ENCODE peak calls at places on chromosomes 13 and 19, in six cellular contexts. One of them, this sample, is unnamed.

GRCh38 chr19:8638078-8638619 is 7.7 kb downstream of the NFILZ start:
- DNase-seq in lung: peak
- DNase-seq in PC-3: peak
- DNase-seq in cardiac fibroblast: peak
- DNase-seq in transverse colon: peak
- DNase-seq in AG09309: peak
- DNase-seq in this sample: no peak

GRCh38 chr13:54592201-54592600 is 1563.6 kb downstream of the OLFM4 start:
- DNase-seq in cardiac fibroblast: no peak
- DNase-seq in PC-3: no peak
- DNase-seq in lung: no peak
- DNase-seq in transverse colon: no peak
- DNase-seq in AG09309: no peak
- DNase-seq in this sample: no peak

GRCh38 chr19:38685666-38686529 is 38.4 kb downstream of the ACTN4 start:
- DNase-seq in cardiac fibroblast: peak
- DNase-seq in PC-3: peak
- DNase-seq in transverse colon: no peak
- DNase-seq in AG09309: no peak
- DNase-seq in lung: no peak
- DNase-seq in this sample: no peak

GRCh38 chr19:802888-803561 is 5.8 kb downstream of the PTBP1 start:
- DNase-seq in lung: no peak
- DNase-seq in transverse colon: no peak
- DNase-seq in AG09309: no peak
- DNase-seq in PC-3: no peak
- DNase-seq in cardiac fibroblast: peak
- DNase-seq in this sample: no peak

GRCh38 chr13:108225440-108225839 is 7.2 kb downstream of the ABHD13 start:
- DNase-seq in PC-3: no peak
- DNase-seq in lung: no peak
- DNase-seq in cardiac fibroblast: no peak
- DNase-seq in transverse colon: no peak
- DNase-seq in AG09309: no peak
- DNase-seq in this sample: no peak

GRCh38 chr19:21587549-21587948 is 82.1 kb downstream of the ZNF429 start:
- DNase-seq in transverse colon: no peak
- DNase-seq in lung: no peak
- DNase-seq in cardiac fibroblast: no peak
- DNase-seq in PC-3: no peak
- DNase-seq in AG09309: no peak
- DNase-seq in this sample: no peak

GRCh38 chr13:97781891-97782305 is 171.6 kb upstream of the IPO5 start:
- DNase-seq in AG09309: no peak
- DNase-seq in lung: no peak
- DNase-seq in cardiac fibroblast: peak
- DNase-seq in PC-3: no peak
- DNase-seq in transverse colon: no peak
- DNase-seq in this sample: no peak

GRCh38 chr19:46372901-46373572 is 26.1 kb downstream of the PPP5C start:
- DNase-seq in lung: no peak
- DNase-seq in cardiac fibroblast: peak
- DNase-seq in transverse colon: no peak
- DNase-seq in PC-3: peak
- DNase-seq in AG09309: no peak
- DNase-seq in this sample: no peak

GRCh38 chr19:10033614-10034013 is 20.3 kb downstream of the RDH8 start:
- DNase-seq in AG09309: no peak
- DNase-seq in PC-3: no peak
- DNase-seq in cardiac fibroblast: no peak
- DNase-seq in lung: no peak
- DNase-seq in transverse colon: no peak
- DNase-seq in this sample: no peak

GRCh38 chr19:4031420-4031819 is 23.9 kb downstream of the PIAS4 start:
- DNase-seq in AG09309: no peak
- DNase-seq in cardiac fibroblast: no peak
- DNase-seq in lung: no peak
- DNase-seq in transverse colon: no peak
- DNase-seq in PC-3: no peak
- DNase-seq in this sample: no peak

GRCh38 chr13:71524245-71525002 is 342.6 kb downstream of the DACH1 start:
- DNase-seq in transverse colon: no peak
- DNase-seq in lung: no peak
- DNase-seq in cardiac fibroblast: peak
- DNase-seq in AG09309: no peak
- DNase-seq in PC-3: no peak
- DNase-seq in this sample: no peak

GRCh38 chr13:95485045-95485517 is 67.4 kb upstream of the CLDN10 start:
- DNase-seq in transverse colon: no peak
- DNase-seq in lung: no peak
- DNase-seq in PC-3: peak
- DNase-seq in cardiac fibroblast: peak
- DNase-seq in AG09309: no peak
- DNase-seq in this sample: no peak

GRCh38 chr19:7894612-7895309 is 6.5 kb downstream of the LRRC8E start:
- DNase-seq in transverse colon: peak
- DNase-seq in lung: peak
- DNase-seq in PC-3: peak
- DNase-seq in cardiac fibroblast: no peak
- DNase-seq in AG09309: no peak
- DNase-seq in this sample: no peak

GRCh38 chr13:28429685-28430290 is 65.1 kb downstream of the FLT1 start:
- DNase-seq in cardiac fibroblast: peak
- DNase-seq in transverse colon: peak
- DNase-seq in PC-3: no peak
- DNase-seq in lung: no peak
- DNase-seq in AG09309: no peak
- DNase-seq in this sample: no peak

GRCh38 chr13:76707360-76707759 is 178.8 kb downstream of the KCTD12 start:
- DNase-seq in cardiac fibroblast: peak
- DNase-seq in AG09309: no peak
- DNase-seq in PC-3: no peak
- DNase-seq in lung: no peak
- DNase-seq in transverse colon: no peak
- DNase-seq in this sample: no peak

GRCh38 chr13:94073006-94073744 is 406.3 kb downstream of the DCT start:
- DNase-seq in transverse colon: no peak
- DNase-seq in cardiac fibroblast: peak
- DNase-seq in AG09309: peak
- DNase-seq in PC-3: peak
- DNase-seq in lung: no peak
- DNase-seq in this sample: no peak

GRCh38 chr13:66835040-66835628 is 395.0 kb downstream of the PCDH9 start:
- DNase-seq in AG09309: no peak
- DNase-seq in transverse colon: peak
- DNase-seq in lung: no peak
- DNase-seq in cardiac fibroblast: peak
- DNase-seq in PC-3: no peak
- DNase-seq in this sample: no peak

GRCh38 chr13:28449826-28450773 is 44.8 kb downstream of the FLT1 start:
- DNase-seq in PC-3: peak
- DNase-seq in transverse colon: no peak
- DNase-seq in AG09309: no peak
- DNase-seq in lung: no peak
- DNase-seq in cardiac fibroblast: no peak
- DNase-seq in this sample: no peak

GRCh38 chr19:29683009-29683408 is 17.7 kb downstream of the PLEKHF1 start:
- DNase-seq in PC-3: no peak
- DNase-seq in transverse colon: no peak
- DNase-seq in lung: no peak
- DNase-seq in AG09309: no peak
- DNase-seq in cardiac fibroblast: no peak
- DNase-seq in this sample: no peak

DNA sequence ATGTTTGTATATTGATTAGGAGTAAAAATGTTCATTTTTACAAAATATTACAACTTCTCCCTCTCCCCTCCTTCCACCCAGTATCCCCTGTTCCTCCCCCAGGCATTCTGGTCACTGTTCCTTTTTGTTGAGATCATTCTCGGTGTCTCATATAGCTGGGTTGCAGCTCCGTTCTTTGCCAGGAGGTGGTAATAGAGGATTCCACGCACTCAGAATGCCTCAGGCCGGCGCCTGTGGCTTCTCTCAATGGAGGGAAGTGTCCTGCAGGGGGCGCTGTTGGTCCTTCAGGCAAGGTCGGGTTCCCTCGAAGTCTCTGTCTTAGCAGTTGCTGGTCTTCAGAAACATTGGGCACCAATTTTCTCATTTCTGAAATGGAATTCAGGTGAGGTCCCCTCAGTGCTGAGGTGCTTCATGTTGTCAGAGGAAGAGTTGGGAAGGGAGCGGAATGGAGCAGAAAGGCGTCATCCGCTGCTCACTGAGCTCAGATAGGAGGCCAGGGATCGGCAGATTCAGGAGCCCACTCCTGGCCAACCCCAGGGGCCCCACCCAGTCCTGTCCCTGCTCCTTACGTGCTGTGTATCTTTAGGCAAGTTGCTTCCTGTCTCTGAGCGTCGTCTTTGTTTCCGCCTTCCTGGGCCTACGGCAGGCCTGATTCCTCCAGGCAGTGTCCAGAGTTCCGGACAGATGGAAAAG is 10.3 kb upstream of the GARIN5A start:
- DNase-seq in PC-3: peak
- DNase-seq in AG09309: no peak
- DNase-seq in lung: no peak
- DNase-seq in cardiac fibroblast: peak
- DNase-seq in transverse colon: no peak
- DNase-seq in this sample: peak
- TF ChIP-seq CTCF in PC-3: peak
- TF ChIP-seq CTCF in AG09309: peak
- TF ChIP-seq CTCF in lung: no peak
- TF ChIP-seq CTCF in cardiac fibroblast: peak
- TF ChIP-seq CTCF in transverse colon: no peak
- TF ChIP-seq CTCF in this sample: peak

GRCh38 chr13:58935689-58936088 is 1228.0 kb downstream of the DIAPH3 start:
- DNase-seq in transverse colon: no peak
- DNase-seq in PC-3: no peak
- DNase-seq in cardiac fibroblast: no peak
- DNase-seq in lung: no peak
- DNase-seq in AG09309: no peak
- DNase-seq in this sample: no peak

DNA sequence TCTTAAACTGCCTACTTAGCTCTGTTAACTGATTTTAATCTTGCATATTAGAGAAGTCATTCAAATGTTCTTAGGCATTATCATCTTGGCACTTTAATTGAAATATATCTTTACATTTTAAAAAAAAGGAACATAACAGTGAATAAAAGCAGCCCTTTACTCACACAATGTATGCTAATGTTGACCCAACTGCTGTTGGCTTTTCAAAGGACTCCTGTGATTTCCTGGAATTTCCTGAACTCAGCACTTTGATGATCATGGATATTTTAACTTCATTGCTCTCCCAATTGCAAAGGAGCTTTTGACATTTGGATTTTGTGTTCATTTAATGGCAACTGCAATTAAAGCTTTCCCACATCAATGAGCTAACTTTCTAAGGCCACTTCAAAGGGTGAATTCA is 1230.3 kb downstream of the DIAPH3 start:
- DNase-seq in transverse colon: no peak
- DNase-seq in cardiac fibroblast: no peak
- DNase-seq in PC-3: no peak
- DNase-seq in lung: no peak
- DNase-seq in AG09309: no peak
- DNase-seq in this sample: no peak
- TF ChIP-seq CTCF in transverse colon: no peak
- TF ChIP-seq CTCF in cardiac fibroblast: no peak
- TF ChIP-seq CTCF in PC-3: no peak
- TF ChIP-seq CTCF in lung: no peak
- TF ChIP-seq CTCF in AG09309: no peak
- TF ChIP-seq CTCF in this sample: no peak

DNA sequence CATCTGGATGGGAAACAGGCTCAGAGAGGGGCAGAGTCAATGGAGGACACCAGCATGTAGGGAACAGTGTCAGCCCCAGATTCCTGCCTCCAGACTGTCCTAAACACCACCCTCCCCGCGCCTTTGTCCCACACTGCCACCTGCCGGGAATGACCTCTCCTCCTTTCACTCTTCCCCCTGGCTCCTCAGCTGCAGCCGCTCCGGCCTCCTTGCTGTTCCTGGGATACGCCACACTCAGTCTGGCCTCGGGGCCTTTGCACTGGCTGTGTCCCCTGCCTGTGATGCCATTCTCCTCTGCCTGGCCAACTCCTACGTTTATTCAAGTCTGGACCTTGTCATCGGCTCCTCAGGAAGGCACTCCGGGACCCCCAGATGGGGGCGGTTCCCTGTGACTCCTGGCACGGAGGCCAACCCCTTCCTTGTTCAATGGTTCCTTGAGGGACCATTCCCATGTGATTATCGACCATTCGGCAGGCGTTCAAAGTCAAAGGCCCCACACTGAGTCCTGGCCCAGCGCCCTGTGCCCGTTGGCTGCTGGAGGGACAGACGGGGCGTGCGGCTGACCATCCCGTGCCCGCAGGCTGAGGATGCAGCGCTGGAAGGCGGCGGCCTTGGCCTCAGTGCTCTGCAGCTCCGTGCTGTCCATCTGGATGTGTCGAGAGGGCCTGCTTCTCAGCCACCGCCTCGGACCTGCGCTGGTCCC is 15.8 kb downstream of the FUT6 start:
- DNase-seq in transverse colon: peak
- DNase-seq in PC-3: peak
- DNase-seq in AG09309: no peak
- DNase-seq in lung: no peak
- DNase-seq in cardiac fibroblast: no peak
- DNase-seq in this sample: no peak
- TF ChIP-seq CTCF in transverse colon: no peak
- TF ChIP-seq CTCF in PC-3: peak
- TF ChIP-seq CTCF in AG09309: peak
- TF ChIP-seq CTCF in lung: no peak
- TF ChIP-seq CTCF in cardiac fibroblast: peak
- TF ChIP-seq CTCF in this sample: peak

GRCh38 chr19:42313096-42313839 is at the start of gene TMEM145:
- DNase-seq in lung: no peak
- DNase-seq in AG09309: no peak
- DNase-seq in cardiac fibroblast: peak
- DNase-seq in transverse colon: peak
- DNase-seq in PC-3: no peak
- DNase-seq in this sample: no peak
- TF ChIP-seq CTCF in lung: no peak
- TF ChIP-seq CTCF in AG09309: peak
- TF ChIP-seq CTCF in cardiac fibroblast: no peak
- TF ChIP-seq CTCF in transverse colon: peak
- TF ChIP-seq CTCF in PC-3: no peak
- TF ChIP-seq CTCF in this sample: no peak